ENCODE peak calls at places on chromosomes 3 and 15, in ten cellular contexts. N, I, F, L, O, Q, G, B, H and E are unnamed samples.

GRCh38 chr15:70299931-70300858 is 202.5 kb upstream of the TLE3 start:
- DNase-seq in N (peak; percentile 82), I (no peak), F (peak; percentile 46), L (peak; percentile 29), O (peak; percentile 46), Q (peak; percentile 24), G (no peak), B (no peak), H (no peak), E (no peak)

GRCh38 chr3:188954590-188955208 is 217.1 kb upstream of the TPRG1 start:
- DNase-seq in N (peak; percentile 83), I (peak; percentile 87), F (peak; percentile 68), L (peak; percentile 58), O (peak; percentile 66), Q (peak; percentile 9), G (peak; percentile 86), B (peak; percentile 55), H (peak; percentile 58), E (peak; percentile 87)

GRCh38 chr3:185595520-185595919 is 9.4 kb downstream of the SENP2 start:
- DNase-seq in N (no peak), I (no peak), F (no peak), L (no peak), O (no peak), Q (no peak), G (no peak), B (no peak), H (no peak), E (no peak)

GRCh38 chr3:4717363-4717740 is 224.2 kb downstream of the ITPR1 start:
- DNase-seq in N (no peak), I (no peak), F (no peak), L (no peak), O (no peak), Q (no peak), G (no peak), B (no peak), H (no peak), E (no peak)

GRCh38 chr15:83365370-83365938 is 81.0 kb upstream of the BNC1 start:
- DNase-seq in N (no peak), I (no peak), F (no peak), L (no peak), O (no peak), Q (no peak), G (peak; percentile 48), B (no peak), H (peak; percentile 49), E (peak; percentile 43)

GRCh38 chr3:11482024-11482423 is 161.7 kb downstream of the VGLL4 start:
- DNase-seq in N (no peak), I (peak; percentile 77), F (no peak), L (no peak), O (no peak), Q (no peak), G (peak; percentile 86), B (no peak), H (no peak), E (peak; percentile 78)

GRCh38 chr3:30332196-30333021 is 274.0 kb upstream of the TGFBR2 start:
- DNase-seq in N (no peak), I (no peak), F (peak; percentile 68), L (no peak), O (peak; percentile 26), Q (no peak), G (no peak), B (no peak), H (no peak), E (no peak)

GRCh38 chr15:56821721-56822425 is 88.6 kb upstream of the ZNF280D start:
- DNase-seq in N (peak; percentile 71), I (peak; percentile 53), F (peak; percentile 49), L (peak; percentile 4), O (peak; percentile 45), Q (no peak), G (no peak), B (peak; percentile 21), H (peak; percentile 58), E (peak; percentile 60)

GRCh38 chr15:39628821-39629220 is 47.9 kb downstream of the THBS1 start:
- DNase-seq in N (no peak), I (no peak), F (no peak), L (no peak), O (no peak), Q (no peak), G (no peak), B (no peak), H (no peak), E (no peak)

GRCh38 chr3:78912687-78913086 is 855.1 kb downstream of the ROBO1 start:
- DNase-seq in N (no peak), I (no peak), F (no peak), L (no peak), O (no peak), Q (no peak), G (no peak), B (no peak), H (no peak), E (no peak)

GRCh38 chr3:184180165-184180564 is 5.5 kb downstream of the AP2M1 start:
- DNase-seq in N (no peak), I (no peak), F (no peak), L (no peak), O (no peak), Q (no peak), G (no peak), B (no peak), H (no peak), E (no peak)

GRCh38 chr15:100602822-100603393 is 519 bp downstream of the ASB7 start:
- DNase-seq in N (no peak), I (no peak), F (peak; percentile 45), L (peak; percentile 19), O (no peak), Q (no peak), G (no peak), B (no peak), H (peak; percentile 46), E (peak; percentile 27)

GRCh38 chr3:24460974-24461373 is 33.7 kb downstream of the THRB start:
- DNase-seq in N (no peak), I (no peak), F (no peak), L (no peak), O (no peak), Q (no peak), G (no peak), B (no peak), H (no peak), E (no peak)

GRCh38 chr3:154364849-154365248 is 40.6 kb upstream of the DHX36 start:
- DNase-seq in N (no peak), I (no peak), F (no peak), L (no peak), O (no peak), Q (no peak), G (no peak), B (no peak), H (no peak), E (no peak)

GRCh38 chr3:99637381-99638111 is 848 bp upstream of the COL8A1 start:
- DNase-seq in N (no peak), I (peak; percentile 29), F (no peak), L (no peak), O (no peak), Q (no peak), G (peak; percentile 39), B (peak; percentile 66), H (no peak), E (peak; percentile 17)

GRCh38 chr15:41125950-41126642 is 10.0 kb upstream of the INO80 start:
- DNase-seq in N (no peak), I (no peak), F (no peak), L (no peak), O (no peak), Q (no peak), G (no peak), B (no peak), H (no peak), E (no peak)

GRCh38 chr3:105564546-105565288 is 198.0 kb downstream of the ALCAM start:
- DNase-seq in N (no peak), I (no peak), F (no peak), L (no peak), O (no peak), Q (no peak), G (no peak), B (no peak), H (no peak), E (no peak)

GRCh38 chr15:85766007-85766831 is 28.5 kb downstream of the KLHL25 start:
- DNase-seq in N (no peak), I (no peak), F (no peak), L (no peak), O (no peak), Q (no peak), G (no peak), B (no peak), H (no peak), E (no peak)

GRCh38 chr3:73729969-73730440 is 105.3 kb upstream of the PDZRN3 start:
- DNase-seq in N (no peak), I (no peak), F (no peak), L (no peak), O (no peak), Q (no peak), G (peak; percentile 37), B (no peak), H (no peak), E (no peak)

GRCh38 chr3:71890356-71890931 is 105.5 kb upstream of the PROK2 start:
- DNase-seq in N (no peak), I (peak; percentile 45), F (no peak), L (no peak), O (no peak), Q (no peak), G (no peak), B (no peak), H (no peak), E (no peak)

GRCh38 chr15:98324341-98324970 is 323.9 kb upstream of the IGF1R start:
- DNase-seq in N (no peak), I (no peak), F (no peak), L (no peak), O (no peak), Q (no peak), G (no peak), B (no peak), H (no peak), E (no peak)

GRCh38 chr15:63832620-63833245 is 1.0 kb downstream of the HERC1 start:
- DNase-seq in N (no peak), I (no peak), F (no peak), L (no peak), O (no peak), Q (no peak), G (no peak), B (no peak), H (no peak), E (peak; percentile 26)

GRCh38 chr3:133463441-133463860 is 63.6 kb downstream of the BFSP2 start:
- DNase-seq in N (no peak), I (no peak), F (no peak), L (no peak), O (no peak), Q (peak; percentile 57), G (no peak), B (no peak), H (no peak), E (no peak)

GRCh38 chr15:75785771-75786563 is 57.3 kb upstream of the UBE2Q2 start:
- DNase-seq in N (peak; percentile 40), I (no peak), F (no peak), L (no peak), O (no peak), Q (no peak), G (no peak), B (no peak), H (no peak), E (no peak)

GRCh38 chr3:194584866-194585265 is 48.4 kb downstream of the TMEM44 start:
- DNase-seq in N (no peak), I (peak; percentile 49), F (no peak), L (no peak), O (no peak), Q (no peak), G (peak; percentile 50), B (no peak), H (no peak), E (no peak)

GRCh38 chr3:57864853-57865252 is 108.7 kb downstream of the SLMAP start:
- DNase-seq in N (no peak), I (no peak), F (no peak), L (no peak), O (no peak), Q (no peak), G (no peak), B (no peak), H (peak; percentile 5), E (no peak)

GRCh38 chr3:176431986-176432385 is 765.3 kb downstream of the TBL1XR1 start:
- DNase-seq in N (no peak), I (no peak), F (no peak), L (no peak), O (no peak), Q (no peak), G (no peak), B (no peak), H (no peak), E (no peak)

GRCh38 chr15:21270474-21270873 is 169.8 kb downstream of the POTEB3 start:
- DNase-seq in N (no peak), I (no peak), F (no peak), L (no peak), O (no peak), Q (no peak), G (no peak), B (no peak), H (no peak), E (no peak)